ENCODE peak calls at places on chromosomes 2 and 18, in nine cellular contexts. One of them, this sample, is unnamed.

GRCh38 chr2:181456660-181457120 is 496 bp upstream of the ITGA4 start:
- DNase-seq in fibroblast of lung: peak
- DNase-seq in adrenal gland: peak
- DNase-seq in ovary: peak
- DNase-seq in kidney: peak
- DNase-seq in cardiac fibroblast: peak
- DNase-seq in CD8-positive, alpha-beta T cell: peak
- DNase-seq in heart left ventricle: peak
- DNase-seq in IMR-90: peak
- DNase-seq in this sample: peak

GRCh38 chr2:65278450-65279030 is 50.9 kb downstream of the ACTR2 start:
- DNase-seq in fibroblast of lung: no peak
- DNase-seq in adrenal gland: no peak
- DNase-seq in ovary: no peak
- DNase-seq in kidney: no peak
- DNase-seq in cardiac fibroblast: peak
- DNase-seq in CD8-positive, alpha-beta T cell: no peak
- DNase-seq in heart left ventricle: peak
- DNase-seq in IMR-90: peak
- DNase-seq in this sample: peak

GRCh38 chr2:9237831-9238230 is 31.2 kb downstream of the ASAP2 start:
- DNase-seq in fibroblast of lung: no peak
- DNase-seq in adrenal gland: no peak
- DNase-seq in ovary: no peak
- DNase-seq in kidney: no peak
- DNase-seq in cardiac fibroblast: no peak
- DNase-seq in CD8-positive, alpha-beta T cell: no peak
- DNase-seq in heart left ventricle: no peak
- DNase-seq in IMR-90: no peak
- DNase-seq in this sample: no peak

GRCh38 chr2:42117182-42117579 is 52.0 kb upstream of the EML4 start:
- DNase-seq in fibroblast of lung: no peak
- DNase-seq in adrenal gland: no peak
- DNase-seq in ovary: no peak
- DNase-seq in kidney: no peak
- DNase-seq in cardiac fibroblast: no peak
- DNase-seq in CD8-positive, alpha-beta T cell: no peak
- DNase-seq in heart left ventricle: no peak
- DNase-seq in IMR-90: no peak
- DNase-seq in this sample: no peak

GRCh38 chr2:121297217-121297830 is 12.3 kb upstream of the TFCP2L1 start:
- DNase-seq in fibroblast of lung: peak
- DNase-seq in adrenal gland: peak
- DNase-seq in ovary: no peak
- DNase-seq in kidney: no peak
- DNase-seq in cardiac fibroblast: peak
- DNase-seq in CD8-positive, alpha-beta T cell: no peak
- DNase-seq in heart left ventricle: no peak
- DNase-seq in IMR-90: peak
- DNase-seq in this sample: peak

GRCh38 chr18:37362158-37362890 is 203.3 kb downstream of the CELF4 start:
- DNase-seq in fibroblast of lung: no peak
- DNase-seq in adrenal gland: peak
- DNase-seq in ovary: no peak
- DNase-seq in kidney: no peak
- DNase-seq in cardiac fibroblast: no peak
- DNase-seq in CD8-positive, alpha-beta T cell: no peak
- DNase-seq in heart left ventricle: no peak
- DNase-seq in IMR-90: no peak
- DNase-seq in this sample: no peak

GRCh38 chr18:49893036-49893435 is 79.7 kb upstream of the ACAA2 start:
- DNase-seq in fibroblast of lung: no peak
- DNase-seq in adrenal gland: no peak
- DNase-seq in ovary: no peak
- DNase-seq in kidney: no peak
- DNase-seq in cardiac fibroblast: no peak
- DNase-seq in CD8-positive, alpha-beta T cell: no peak
- DNase-seq in heart left ventricle: no peak
- DNase-seq in IMR-90: no peak
- DNase-seq in this sample: no peak

GRCh38 chr2:220278022-220278421 is 650.6 kb downstream of the SLC4A3 start:
- DNase-seq in fibroblast of lung: no peak
- DNase-seq in adrenal gland: no peak
- DNase-seq in ovary: no peak
- DNase-seq in kidney: no peak
- DNase-seq in cardiac fibroblast: peak
- DNase-seq in CD8-positive, alpha-beta T cell: no peak
- DNase-seq in heart left ventricle: no peak
- DNase-seq in IMR-90: no peak
- DNase-seq in this sample: no peak

GRCh38 chr2:233082934-233083755 is 23.0 kb downstream of the INPP5D start:
- DNase-seq in fibroblast of lung: no peak
- DNase-seq in adrenal gland: no peak
- DNase-seq in ovary: no peak
- DNase-seq in kidney: peak
- DNase-seq in cardiac fibroblast: no peak
- DNase-seq in CD8-positive, alpha-beta T cell: no peak
- DNase-seq in heart left ventricle: no peak
- DNase-seq in IMR-90: no peak
- DNase-seq in this sample: no peak

GRCh38 chr18:5510109-5510846 is 33.5 kb downstream of the EPB41L3 start:
- DNase-seq in fibroblast of lung: no peak
- DNase-seq in adrenal gland: no peak
- DNase-seq in ovary: no peak
- DNase-seq in kidney: no peak
- DNase-seq in cardiac fibroblast: no peak
- DNase-seq in CD8-positive, alpha-beta T cell: no peak
- DNase-seq in heart left ventricle: no peak
- DNase-seq in IMR-90: peak
- DNase-seq in this sample: no peak

GRCh38 chr2:163630836-163631235 is 105.0 kb downstream of the FIGN start:
- DNase-seq in fibroblast of lung: no peak
- DNase-seq in adrenal gland: no peak
- DNase-seq in ovary: no peak
- DNase-seq in kidney: no peak
- DNase-seq in cardiac fibroblast: no peak
- DNase-seq in CD8-positive, alpha-beta T cell: no peak
- DNase-seq in heart left ventricle: no peak
- DNase-seq in IMR-90: no peak
- DNase-seq in this sample: no peak

GRCh38 chr2:185921048-185921756 is 182.6 kb downstream of the FSIP2 start:
- DNase-seq in fibroblast of lung: no peak
- DNase-seq in adrenal gland: no peak
- DNase-seq in ovary: no peak
- DNase-seq in kidney: no peak
- DNase-seq in cardiac fibroblast: no peak
- DNase-seq in CD8-positive, alpha-beta T cell: no peak
- DNase-seq in heart left ventricle: no peak
- DNase-seq in IMR-90: no peak
- DNase-seq in this sample: no peak

GRCh38 chr18:76416935-76417334 is 78.1 kb downstream of the ZNF516 start:
- DNase-seq in fibroblast of lung: peak
- DNase-seq in adrenal gland: peak
- DNase-seq in ovary: peak
- DNase-seq in kidney: peak
- DNase-seq in cardiac fibroblast: peak
- DNase-seq in CD8-positive, alpha-beta T cell: no peak
- DNase-seq in heart left ventricle: no peak
- DNase-seq in IMR-90: peak
- DNase-seq in this sample: peak

GRCh38 chr18:45777393-45777792 is 48.1 kb upstream of the SIGLEC15 start:
- DNase-seq in fibroblast of lung: peak
- DNase-seq in adrenal gland: no peak
- DNase-seq in ovary: no peak
- DNase-seq in kidney: no peak
- DNase-seq in cardiac fibroblast: peak
- DNase-seq in CD8-positive, alpha-beta T cell: no peak
- DNase-seq in heart left ventricle: no peak
- DNase-seq in IMR-90: peak
- DNase-seq in this sample: peak

GRCh38 chr18:76975577-76976110 is 153.3 kb downstream of the ZNF236 start:
- DNase-seq in fibroblast of lung: no peak
- DNase-seq in adrenal gland: no peak
- DNase-seq in ovary: no peak
- DNase-seq in kidney: no peak
- DNase-seq in cardiac fibroblast: no peak
- DNase-seq in CD8-positive, alpha-beta T cell: no peak
- DNase-seq in heart left ventricle: no peak
- DNase-seq in IMR-90: no peak
- DNase-seq in this sample: no peak

GRCh38 chr2:189834059-189834458 is 49.8 kb downstream of the PMS1 start:
- DNase-seq in fibroblast of lung: no peak
- DNase-seq in adrenal gland: no peak
- DNase-seq in ovary: no peak
- DNase-seq in kidney: no peak
- DNase-seq in cardiac fibroblast: no peak
- DNase-seq in CD8-positive, alpha-beta T cell: no peak
- DNase-seq in heart left ventricle: no peak
- DNase-seq in IMR-90: no peak
- DNase-seq in this sample: no peak

GRCh38 chr2:183371545-183371944 is 247.3 kb downstream of the NUP35 start:
- DNase-seq in fibroblast of lung: peak
- DNase-seq in adrenal gland: no peak
- DNase-seq in ovary: no peak
- DNase-seq in kidney: no peak
- DNase-seq in cardiac fibroblast: no peak
- DNase-seq in CD8-positive, alpha-beta T cell: no peak
- DNase-seq in heart left ventricle: no peak
- DNase-seq in IMR-90: no peak
- DNase-seq in this sample: no peak

GRCh38 chr2:10094271-10094814 is 14.1 kb upstream of the CYS1 start:
- DNase-seq in fibroblast of lung: no peak
- DNase-seq in adrenal gland: no peak
- DNase-seq in ovary: no peak
- DNase-seq in kidney: no peak
- DNase-seq in cardiac fibroblast: no peak
- DNase-seq in CD8-positive, alpha-beta T cell: no peak
- DNase-seq in heart left ventricle: no peak
- DNase-seq in IMR-90: no peak
- DNase-seq in this sample: no peak

GRCh38 chr2:116269040-116269439 is 1545.5 kb upstream of the DDX18 start:
- DNase-seq in fibroblast of lung: no peak
- DNase-seq in adrenal gland: no peak
- DNase-seq in ovary: no peak
- DNase-seq in kidney: no peak
- DNase-seq in cardiac fibroblast: no peak
- DNase-seq in CD8-positive, alpha-beta T cell: no peak
- DNase-seq in heart left ventricle: no peak
- DNase-seq in IMR-90: no peak
- DNase-seq in this sample: no peak

DNA sequence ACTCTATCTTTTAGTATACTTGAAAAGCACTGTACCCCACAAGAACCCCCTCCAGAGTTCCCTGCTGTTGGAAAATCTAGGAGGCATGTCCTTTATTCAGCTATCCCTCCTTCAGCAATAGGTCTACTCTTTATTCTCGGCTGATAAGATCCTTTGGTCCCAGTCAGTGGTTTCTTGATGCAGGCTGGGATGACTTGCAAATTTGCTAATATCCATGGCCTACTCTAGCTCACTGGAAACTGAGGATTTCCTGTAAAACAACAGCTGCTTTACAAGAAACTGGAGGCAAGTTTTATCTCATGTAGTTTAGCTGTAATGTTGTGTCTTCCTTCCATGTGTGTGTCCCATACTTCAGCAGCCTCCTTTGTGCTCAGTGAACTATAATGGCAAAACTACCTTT is 183.9 kb upstream of the SCN7A start:
- DNase-seq in fibroblast of lung: no peak
- DNase-seq in adrenal gland: no peak
- DNase-seq in ovary: no peak
- DNase-seq in kidney: no peak
- DNase-seq in cardiac fibroblast: no peak
- DNase-seq in CD8-positive, alpha-beta T cell: no peak
- DNase-seq in heart left ventricle: no peak
- DNase-seq in IMR-90: no peak
- DNase-seq in this sample: no peak
- H3K4me3 ChIP-seq in fibroblast of lung: no peak
- H3K4me3 ChIP-seq in adrenal gland: no peak
- H3K4me3 ChIP-seq in ovary: no peak
- H3K4me3 ChIP-seq in kidney: no peak
- H3K4me3 ChIP-seq in cardiac fibroblast: no peak
- H3K4me3 ChIP-seq in CD8-positive, alpha-beta T cell: no peak
- H3K4me3 ChIP-seq in heart left ventricle: no peak
- H3K4me3 ChIP-seq in IMR-90: no peak
- H3K4me3 ChIP-seq in this sample: no peak

GRCh38 chr2:150125708-150126107 is 361.8 kb downstream of the RND3 start:
- DNase-seq in fibroblast of lung: peak
- DNase-seq in adrenal gland: no peak
- DNase-seq in ovary: no peak
- DNase-seq in kidney: no peak
- DNase-seq in cardiac fibroblast: peak
- DNase-seq in CD8-positive, alpha-beta T cell: no peak
- DNase-seq in heart left ventricle: no peak
- DNase-seq in IMR-90: peak
- DNase-seq in this sample: peak
- TF ChIP-seq CTCF in fibroblast of lung: peak
- TF ChIP-seq CTCF in adrenal gland: no peak
- TF ChIP-seq CTCF in ovary: no peak
- TF ChIP-seq CTCF in kidney: no peak
- TF ChIP-seq CTCF in cardiac fibroblast: peak
- TF ChIP-seq CTCF in CD8-positive, alpha-beta T cell: no peak
- TF ChIP-seq CTCF in heart left ventricle: no peak
- TF ChIP-seq CTCF in IMR-90: peak
- TF ChIP-seq CTCF in this sample: peak

DNA sequence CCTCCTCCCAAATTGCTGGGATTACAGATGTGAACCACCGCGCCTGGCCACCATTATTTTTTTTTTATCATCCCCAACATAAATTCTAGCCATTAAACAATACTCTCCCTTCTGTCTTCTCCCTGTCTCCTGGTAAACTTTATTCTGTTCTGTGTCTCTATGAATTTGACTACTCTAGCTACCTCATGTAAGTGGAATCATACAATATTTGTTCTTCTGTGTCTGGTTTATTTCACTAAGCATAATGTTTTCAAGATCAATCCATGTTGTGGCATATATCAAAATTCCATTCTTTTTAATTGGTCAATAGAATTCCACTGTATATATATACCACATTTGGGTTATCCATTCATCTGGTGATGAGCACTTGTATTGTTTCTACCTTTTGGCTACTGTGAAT is 71.6 kb downstream of the MCFD2 start:
- DNase-seq in fibroblast of lung: no peak
- DNase-seq in adrenal gland: no peak
- DNase-seq in ovary: no peak
- DNase-seq in kidney: no peak
- DNase-seq in cardiac fibroblast: no peak
- DNase-seq in CD8-positive, alpha-beta T cell: no peak
- DNase-seq in heart left ventricle: no peak
- DNase-seq in IMR-90: no peak
- DNase-seq in this sample: no peak
- H3K4me3 ChIP-seq in fibroblast of lung: no peak
- H3K4me3 ChIP-seq in adrenal gland: no peak
- H3K4me3 ChIP-seq in ovary: no peak
- H3K4me3 ChIP-seq in kidney: no peak
- H3K4me3 ChIP-seq in cardiac fibroblast: no peak
- H3K4me3 ChIP-seq in CD8-positive, alpha-beta T cell: no peak
- H3K4me3 ChIP-seq in heart left ventricle: no peak
- H3K4me3 ChIP-seq in IMR-90: no peak
- H3K4me3 ChIP-seq in this sample: no peak

DNA sequence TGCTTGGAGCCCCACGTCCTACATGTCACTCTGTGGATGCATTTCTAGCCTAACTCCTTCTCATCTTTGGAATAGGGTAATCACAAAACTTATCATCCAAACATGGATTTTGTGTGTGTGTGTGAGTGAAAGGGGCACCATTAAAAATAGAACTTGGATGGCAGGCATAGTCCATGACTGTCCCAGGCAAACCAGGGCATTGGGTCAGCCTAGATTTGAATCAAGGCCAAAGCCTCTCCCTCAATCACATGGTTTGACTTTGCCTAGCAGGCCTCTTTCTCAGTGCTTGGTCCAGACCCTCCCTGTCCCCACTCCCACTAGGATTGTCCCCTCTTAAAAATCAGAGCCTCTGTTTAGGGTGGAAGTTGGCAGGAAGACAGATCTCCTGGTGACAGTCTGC is 67.4 kb upstream of the BCL2L11 start:
- DNase-seq in fibroblast of lung: no peak
- DNase-seq in adrenal gland: no peak
- DNase-seq in ovary: no peak
- DNase-seq in kidney: no peak
- DNase-seq in cardiac fibroblast: no peak
- DNase-seq in CD8-positive, alpha-beta T cell: no peak
- DNase-seq in heart left ventricle: no peak
- DNase-seq in IMR-90: no peak
- DNase-seq in this sample: no peak
- TF ChIP-seq CTCF in fibroblast of lung: no peak
- TF ChIP-seq CTCF in adrenal gland: no peak
- TF ChIP-seq CTCF in ovary: no peak
- TF ChIP-seq CTCF in kidney: no peak
- TF ChIP-seq CTCF in cardiac fibroblast: no peak
- TF ChIP-seq CTCF in CD8-positive, alpha-beta T cell: no peak
- TF ChIP-seq CTCF in heart left ventricle: no peak
- TF ChIP-seq CTCF in IMR-90: no peak
- TF ChIP-seq CTCF in this sample: no peak

This sample was measured in foreskin fibroblast.